ENCODE peak calls at places on chromosome 4, in four cellular contexts. One of them, this sample, is unnamed.

GRCh38 chr4:152696764-152697250 is 17.0 kb upstream of the TMEM154 start:
- DNase-seq in GM12878: peak; percentile 98
- DNase-seq in HepG2: peak; percentile 63
- DNase-seq in SK-N-SH: no peak
- DNase-seq in this sample: no peak

GRCh38 chr4:152709675-152710438 is 30.1 kb upstream of the TMEM154 start:
- DNase-seq in GM12878: peak; percentile 42
- DNase-seq in HepG2: no peak
- DNase-seq in SK-N-SH: no peak
- DNase-seq in this sample: no peak

GRCh38 chr4:150164055-150164454 is 85.8 kb downstream of the DCLK2 start:
- DNase-seq in GM12878: no peak
- DNase-seq in HepG2: no peak
- DNase-seq in SK-N-SH: peak; percentile 35
- DNase-seq in this sample: no peak

GRCh38 chr4:3235030-3235345 is 14.0 kb upstream of the MSANTD1 start:
- DNase-seq in GM12878: no peak
- DNase-seq in HepG2: no peak
- DNase-seq in SK-N-SH: no peak
- DNase-seq in this sample: no peak

GRCh38 chr4:24800273-24800880 is 5.0 kb downstream of the SOD3 start:
- DNase-seq in GM12878: no peak
- DNase-seq in HepG2: no peak
- DNase-seq in SK-N-SH: peak; percentile 32
- DNase-seq in this sample: no peak

GRCh38 chr4:132266374-132266773 is 882.7 kb upstream of the PCDH10 start:
- DNase-seq in GM12878: no peak
- DNase-seq in HepG2: no peak
- DNase-seq in SK-N-SH: no peak
- DNase-seq in this sample: no peak

GRCh38 chr4:152997771-152998487 is 61.8 kb downstream of the FHDC1 start:
- DNase-seq in GM12878: no peak
- DNase-seq in HepG2: no peak
- DNase-seq in SK-N-SH: no peak
- DNase-seq in this sample: no peak

GRCh38 chr4:13261486-13262257 is 222.5 kb downstream of the RAB28 start:
- DNase-seq in GM12878: no peak
- DNase-seq in HepG2: no peak
- DNase-seq in SK-N-SH: no peak
- DNase-seq in this sample: no peak

GRCh38 chr4:99405433-99406115 is 29.6 kb downstream of the ADH7 start:
- DNase-seq in GM12878: peak; percentile 38
- DNase-seq in HepG2: peak; percentile 74
- DNase-seq in SK-N-SH: peak; percentile 24
- DNase-seq in this sample: peak; percentile 29

GRCh38 chr4:770022-770421 is 55.9 kb downstream of the CPLX1 start:
- DNase-seq in GM12878: no peak
- DNase-seq in HepG2: no peak
- DNase-seq in SK-N-SH: no peak
- DNase-seq in this sample: no peak

GRCh38 chr4:71026086-71026485 is 32.6 kb downstream of the DCK start:
- DNase-seq in GM12878: no peak
- DNase-seq in HepG2: peak; percentile 66
- DNase-seq in SK-N-SH: peak; percentile 16
- DNase-seq in this sample: peak; percentile 81

GRCh38 chr4:175422331-175422730 is 389.7 kb downstream of the GPM6A start:
- DNase-seq in GM12878: no peak
- DNase-seq in HepG2: no peak
- DNase-seq in SK-N-SH: no peak
- DNase-seq in this sample: no peak

GRCh38 chr4:28621541-28621940 is 1760.9 kb downstream of the STIM2 start:
- DNase-seq in GM12878: no peak
- DNase-seq in HepG2: no peak
- DNase-seq in SK-N-SH: no peak
- DNase-seq in this sample: no peak

GRCh38 chr4:85823295-85823694 is 348.3 kb downstream of the ARHGAP24 start:
- DNase-seq in GM12878: no peak
- DNase-seq in HepG2: no peak
- DNase-seq in SK-N-SH: peak; percentile 36
- DNase-seq in this sample: peak; percentile 38

GRCh38 chr4:41185614-41186609 is 28.4 kb downstream of the APBB2 start:
- DNase-seq in GM12878: no peak
- DNase-seq in HepG2: no peak
- DNase-seq in SK-N-SH: no peak
- DNase-seq in this sample: no peak

GRCh38 chr4:38114435-38114834 is 154.2 kb downstream of the PTTG2 start:
- DNase-seq in GM12878: no peak
- DNase-seq in HepG2: no peak
- DNase-seq in SK-N-SH: no peak
- DNase-seq in this sample: no peak

GRCh38 chr4:183571350-183572076 is 66.7 kb downstream of the ING2 start:
- DNase-seq in GM12878: no peak
- DNase-seq in HepG2: peak; percentile 72
- DNase-seq in SK-N-SH: peak; percentile 27
- DNase-seq in this sample: peak; percentile 37

GRCh38 chr4:8639777-8640720 is 47.5 kb downstream of the CPZ start:
- DNase-seq in GM12878: no peak
- DNase-seq in HepG2: no peak
- DNase-seq in SK-N-SH: no peak
- DNase-seq in this sample: no peak

GRCh38 chr4:2354127-2354526 is 64.3 kb downstream of the ZFYVE28 start:
- DNase-seq in GM12878: no peak
- DNase-seq in HepG2: no peak
- DNase-seq in SK-N-SH: peak; percentile 77
- DNase-seq in this sample: peak; percentile 23

GRCh38 chr4:19187104-19187503 is 1064.6 kb upstream of the SLIT2 start:
- DNase-seq in GM12878: no peak
- DNase-seq in HepG2: no peak
- DNase-seq in SK-N-SH: no peak
- DNase-seq in this sample: no peak

GRCh38 chr4:858831-859451 is 33.0 kb upstream of the CPLX1 start:
- DNase-seq in GM12878: no peak
- DNase-seq in HepG2: no peak
- DNase-seq in SK-N-SH: peak; percentile 20
- DNase-seq in this sample: no peak

GRCh38 chr4:82988323-82988832 is 22.2 kb downstream of the LIN54 start:
- DNase-seq in GM12878: no peak
- DNase-seq in HepG2: no peak
- DNase-seq in SK-N-SH: no peak
- DNase-seq in this sample: no peak

GRCh38 chr4:56727150-56727549 is 46.1 kb upstream of the HOPX start:
- DNase-seq in GM12878: no peak
- DNase-seq in HepG2: no peak
- DNase-seq in SK-N-SH: no peak
- DNase-seq in this sample: no peak

GRCh38 chr4:74365761-74366160 is 816 bp downstream of the EREG start:
- DNase-seq in GM12878: no peak
- DNase-seq in HepG2: no peak
- DNase-seq in SK-N-SH: peak; percentile 5
- DNase-seq in this sample: no peak

GRCh38 chr4:173448103-173448502 is 49.2 kb upstream of the SCRG1 start:
- DNase-seq in GM12878: no peak
- DNase-seq in HepG2: no peak
- DNase-seq in SK-N-SH: peak; percentile 47
- DNase-seq in this sample: no peak

GRCh38 chr4:8032381-8032780 is 92.7 kb upstream of the AFAP1 start:
- DNase-seq in GM12878: no peak
- DNase-seq in HepG2: no peak
- DNase-seq in SK-N-SH: no peak
- DNase-seq in this sample: no peak

GRCh38 chr4:96983830-96984229 is 1143.9 kb downstream of the PDHA2 start:
- DNase-seq in GM12878: no peak
- DNase-seq in HepG2: no peak
- DNase-seq in SK-N-SH: no peak
- DNase-seq in this sample: no peak

GRCh38 chr4:57405359-57405758 is 295.2 kb upstream of the IGFBP7 start:
- DNase-seq in GM12878: no peak
- DNase-seq in HepG2: no peak
- DNase-seq in SK-N-SH: peak; percentile 5
- DNase-seq in this sample: no peak

GRCh38 chr4:179095585-179096228 is 1653.5 kb upstream of the AGA start:
- DNase-seq in GM12878: no peak
- DNase-seq in HepG2: no peak
- DNase-seq in SK-N-SH: no peak
- DNase-seq in this sample: peak; percentile 8

GRCh38 chr4:80239480-80239879 is 27.0 kb upstream of the FGF5 start:
- DNase-seq in GM12878: no peak
- DNase-seq in HepG2: no peak
- DNase-seq in SK-N-SH: no peak
- DNase-seq in this sample: no peak

GRCh38 chr4:124640037-124640730 is 72.3 kb downstream of the ANKRD50 start:
- DNase-seq in GM12878: no peak
- DNase-seq in HepG2: no peak
- DNase-seq in SK-N-SH: no peak
- DNase-seq in this sample: no peak

GRCh38 chr4:18938343-18939109 is 917.0 kb upstream of the LCORL start:
- DNase-seq in GM12878: no peak
- DNase-seq in HepG2: no peak
- DNase-seq in SK-N-SH: no peak
- DNase-seq in this sample: no peak

GRCh38 chr4:1242506-1243450 is 6.2 kb downstream of the CTBP1 start:
- DNase-seq in GM12878: no peak
- DNase-seq in HepG2: no peak
- DNase-seq in SK-N-SH: peak; percentile 14
- DNase-seq in this sample: no peak

GRCh38 chr4:98110929-98111328 is 32.3 kb downstream of the STPG2 start:
- DNase-seq in GM12878: no peak
- DNase-seq in HepG2: no peak
- DNase-seq in SK-N-SH: no peak
- DNase-seq in this sample: no peak
- TF ChIP-seq NFIC in GM12878: no peak
- TF ChIP-seq NFIC in HepG2: no peak
- TF ChIP-seq NFIC in SK-N-SH: no peak
- TF ChIP-seq NFIC in this sample: no peak

DNA sequence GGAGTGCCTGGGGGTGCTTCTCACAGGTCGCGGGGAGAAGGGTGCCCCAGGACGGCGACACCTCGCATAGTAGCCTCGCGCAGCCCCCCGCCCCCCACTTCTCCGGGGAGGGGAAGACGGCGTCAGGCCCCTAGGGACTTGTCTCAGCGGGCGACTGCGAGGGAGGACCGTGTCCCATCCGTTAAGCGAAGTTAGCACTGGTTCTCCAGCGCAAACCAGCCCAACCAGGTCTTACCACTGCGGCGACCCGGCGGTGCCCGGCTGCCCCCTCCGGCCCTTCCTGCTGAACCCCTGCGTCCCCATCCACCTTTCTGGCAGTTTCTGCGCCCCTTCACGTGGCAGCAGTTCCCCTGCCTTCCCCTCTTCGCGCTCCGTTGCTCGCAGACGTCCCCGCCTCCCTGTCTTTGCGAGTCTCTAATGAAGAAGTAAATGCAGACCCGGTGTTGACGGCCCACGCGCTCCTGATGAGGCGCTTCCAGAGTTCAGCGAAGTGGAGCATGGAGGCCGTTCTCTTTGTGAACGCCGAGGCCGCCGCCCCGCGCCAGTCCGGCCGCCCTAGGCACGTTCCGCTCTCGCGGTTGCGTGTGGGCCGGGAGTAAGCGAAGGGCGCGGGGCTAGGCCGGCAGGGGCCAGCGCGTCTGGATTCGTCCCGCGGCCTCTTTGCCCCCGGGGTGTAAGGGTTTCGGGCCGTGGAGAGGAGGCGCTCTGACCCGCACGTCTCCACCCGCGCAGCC is 3.0 kb downstream of the SLIT2 start:
- DNase-seq in GM12878: no peak
- DNase-seq in HepG2: no peak
- DNase-seq in SK-N-SH: peak; percentile 54
- DNase-seq in this sample: no peak
- TF ChIP-seq JUND in GM12878: no peak
- TF ChIP-seq JUND in HepG2: no peak
- TF ChIP-seq JUND in SK-N-SH: no peak
- TF ChIP-seq JUND in this sample: no peak

DNA sequence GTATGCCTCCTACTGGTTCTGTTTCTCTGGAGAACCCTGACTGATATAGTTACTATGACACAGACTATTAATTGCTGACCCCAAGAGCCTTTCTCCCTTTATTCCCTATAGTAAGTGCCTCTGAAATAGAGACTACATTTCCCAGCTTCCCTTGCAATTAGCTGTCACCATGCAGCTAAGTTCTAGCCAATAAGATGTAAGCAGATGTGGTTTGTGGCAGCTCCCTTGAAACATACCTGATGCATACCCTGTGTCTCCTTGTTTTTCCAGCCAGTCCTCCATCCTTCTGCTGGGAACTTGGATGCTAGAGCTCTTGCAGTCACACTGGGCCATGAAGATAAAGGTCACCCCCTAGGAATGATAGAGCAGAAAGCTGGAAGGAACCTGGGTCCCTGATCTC is 9.7 kb upstream of the TMEM165 start:
- DNase-seq in GM12878: no peak
- DNase-seq in HepG2: peak; percentile 13
- DNase-seq in SK-N-SH: peak; percentile 53
- DNase-seq in this sample: peak; percentile 48
- TF ChIP-seq NFIC in GM12878: no peak
- TF ChIP-seq NFIC in HepG2: no peak
- TF ChIP-seq NFIC in SK-N-SH: no peak
- TF ChIP-seq NFIC in this sample: no peak

GRCh38 chr4:110823251-110823650 is 200.4 kb upstream of the PITX2 start:
- DNase-seq in GM12878: no peak
- DNase-seq in HepG2: no peak
- DNase-seq in SK-N-SH: no peak
- DNase-seq in this sample: no peak

GRCh38 chr4:110826656-110827055 is 203.8 kb upstream of the PITX2 start:
- DNase-seq in GM12878: no peak
- DNase-seq in HepG2: no peak
- DNase-seq in SK-N-SH: no peak
- DNase-seq in this sample: no peak

GRCh38 chr4:110821186-110821585 is 198.3 kb upstream of the PITX2 start:
- DNase-seq in GM12878: no peak
- DNase-seq in HepG2: no peak
- DNase-seq in SK-N-SH: no peak
- DNase-seq in this sample: no peak

GRCh38 chr4:110824344-110824743 is 201.5 kb upstream of the PITX2 start:
- DNase-seq in GM12878: no peak
- DNase-seq in HepG2: no peak
- DNase-seq in SK-N-SH: no peak
- DNase-seq in this sample: no peak
- TF ChIP-seq JUND in GM12878: no peak
- TF ChIP-seq JUND in HepG2: no peak
- TF ChIP-seq JUND in SK-N-SH: no peak
- TF ChIP-seq JUND in this sample: no peak